ENCODE peak calls at places on chromosomes 5 and 9, in seven cellular contexts. M is A549, C is transverse colon, W is IMR-90, F is lower leg skin, Q is sigmoid colon, D is tibial nerve. S is an unnamed sample.
A peak's percentile ranks its signal among the peaks of the same experiment; 100 is the strongest.

GRCh38 chr5:79990205-79990597 is 861 bp downstream of the MTX3 start:
- DNase-seq in F (no peak), D (no peak), M (no peak), W (peak; percentile 36), Q (no peak), C (no peak), S (no peak)

GRCh38 chr5:148998174-148998797 is 64.6 kb downstream of the SH3TC2 start:
- DNase-seq in W (peak; percentile 75), C (no peak), M (peak; percentile 35), Q (no peak), D (peak; percentile 82), F (peak; percentile 68), S (no peak)

GRCh38 chr5:167869125-167869524 is 422.3 kb upstream of the WWC1 start:
- DNase-seq in M (no peak), Q (no peak), W (no peak), C (no peak), D (no peak), F (no peak), S (no peak)

GRCh38 chr9:5953743-5954707 is 61.4 kb downstream of the RANBP6 start:
- DNase-seq in W (peak; percentile 25), D (no peak), M (no peak), F (no peak), C (no peak), Q (no peak), S (no peak)

GRCh38 chr5:136811086-136811485 is 445.7 kb upstream of the TRPC7 start:
- DNase-seq in M (no peak), D (no peak), F (no peak), C (no peak), Q (no peak), W (peak; percentile 21), S (no peak)

GRCh38 chr5:134136221-134136631 is 21.7 kb downstream of the TCF7 start:
- DNase-seq in C (peak; percentile 3), W (no peak), D (no peak), F (no peak), M (no peak), Q (peak; percentile 49), S (peak; percentile 1)

GRCh38 chr5:139105621-139106071 is 92.5 kb downstream of the SIL1 start:
- DNase-seq in M (no peak), D (no peak), Q (no peak), W (no peak), F (no peak), C (no peak), S (peak; percentile 77)

GRCh38 chr9:91364702-91365101 is 3.0 kb upstream of the AUH start:
- DNase-seq in M (no peak), D (no peak), C (no peak), F (no peak), W (no peak), Q (no peak), S (no peak)

GRCh38 chr5:89037090-89037489 is 154.1 kb upstream of the MEF2C start:
- DNase-seq in C (no peak), D (no peak), Q (no peak), F (peak; percentile 16), W (peak; percentile 51), M (no peak), S (no peak)

GRCh38 chr9:135098400-135099105 is 11.1 kb downstream of the OLFM1 start:
- DNase-seq in Q (no peak), F (no peak), W (no peak), C (no peak), M (no peak), D (no peak), S (peak; percentile 38)

GRCh38 chr5:72392326-72392733 is 72.2 kb downstream of the PTCD2 start:
- DNase-seq in W (peak; percentile 46), Q (no peak), M (no peak), D (no peak), C (no peak), F (no peak), S (peak; percentile 3)

GRCh38 chr9:128159784-128160602 is at the start of gene BBLN:
- DNase-seq in C (peak; percentile 97), D (peak; percentile 91), M (peak; percentile 95), F (peak; percentile 92), Q (peak; percentile 98), W (peak; percentile 85), S (peak; percentile 92)
- TF ChIP-seq POLR2A in C (peak; percentile 70), D (peak; percentile 44), M (peak; percentile 69), F (no peak), Q (no peak), W (peak; percentile 72), S (no peak)

DNA sequence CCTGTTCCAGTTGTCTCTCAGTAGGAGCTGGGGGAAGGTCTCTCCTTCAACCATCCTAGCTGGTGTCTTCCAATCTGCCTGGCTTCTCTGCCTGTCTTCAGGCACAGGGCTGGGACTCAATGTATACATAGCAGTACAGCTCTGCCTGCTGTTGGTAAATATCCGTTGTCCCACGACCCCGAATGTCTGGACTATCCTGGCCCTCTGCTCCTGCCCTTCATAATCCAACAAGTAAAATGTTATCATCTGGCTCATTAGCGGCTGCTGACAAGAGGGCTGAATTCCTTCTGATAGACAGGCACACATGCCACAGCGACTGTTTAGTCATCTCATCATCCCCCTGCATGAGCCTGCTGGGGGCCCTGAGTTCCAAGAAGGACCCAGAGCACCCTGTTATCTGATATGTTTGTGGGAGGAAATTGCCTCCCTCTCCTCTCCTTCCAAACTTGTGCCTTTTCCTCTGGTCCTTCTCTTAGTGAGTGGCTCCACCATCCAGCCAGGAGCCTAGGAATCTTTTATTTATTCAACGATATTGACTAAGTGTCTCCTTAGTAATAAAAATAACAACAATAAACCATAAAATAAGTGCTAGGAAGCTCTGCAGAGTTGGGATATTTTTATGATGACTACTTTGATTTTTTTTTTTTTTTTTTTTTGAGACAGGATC is 29.5 kb upstream of the TGFBR1 start:
- DNase-seq in Q (no peak), C (no peak), W (peak; percentile 60), F (no peak), M (no peak), D (no peak), S (no peak)
- TF ChIP-seq POLR2A in Q (no peak), C (no peak), W (peak; percentile 29), F (no peak), M (no peak), D (no peak), S (no peak)

DNA sequence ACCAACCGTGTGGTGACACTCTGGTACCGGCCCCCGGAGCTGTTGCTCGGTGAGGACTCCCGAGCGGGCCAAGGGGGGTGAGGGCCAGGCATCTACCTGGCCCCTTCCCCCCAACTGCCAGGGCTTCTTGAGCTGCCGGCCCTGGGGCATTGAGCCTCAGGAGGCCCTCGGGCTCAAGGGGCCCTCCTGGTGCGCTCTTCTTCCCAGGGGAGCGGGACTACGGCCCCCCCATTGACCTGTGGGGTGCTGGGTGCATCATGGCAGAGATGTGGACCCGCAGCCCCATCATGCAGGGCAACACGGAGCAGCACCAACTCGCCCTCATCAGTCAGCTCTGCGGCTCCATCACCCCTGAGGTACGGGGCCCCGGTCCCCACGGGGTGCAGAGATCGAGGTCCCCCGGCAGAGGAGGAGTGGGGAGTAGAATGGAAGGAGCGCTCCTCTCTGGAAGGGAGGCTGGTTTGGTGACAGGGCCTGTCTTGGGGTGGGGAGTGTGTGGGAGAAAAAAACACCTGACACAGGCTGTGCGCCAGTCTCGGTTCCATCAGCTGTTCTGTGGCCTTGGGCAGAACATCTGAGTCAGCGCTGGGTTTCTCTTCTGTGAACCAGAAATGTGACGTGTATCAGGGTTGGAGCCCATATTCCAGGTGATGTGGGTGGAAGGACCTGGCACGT is 2.6 kb downstream of the CDK9 start:
- DNase-seq in M (no peak), Q (no peak), F (no peak), D (no peak), C (no peak), W (no peak), S (no peak)
- TF ChIP-seq POLR2A in M (no peak), Q (no peak), F (no peak), D (no peak), C (no peak), W (no peak), S (no peak)

GRCh38 chr5:141650851-141651727 is at the start of gene FCHSD1:
- DNase-seq in C (peak; percentile 94), F (peak; percentile 82), Q (peak; percentile 95), M (peak; percentile 98), W (peak; percentile 75), D (peak; percentile 88), S (peak; percentile 84)
- TF ChIP-seq POLR2A in C (peak; percentile 36), F (no peak), Q (no peak), M (peak; percentile 59), W (peak; percentile 62), D (peak; percentile 17), S (no peak)

GRCh38 chr9:19162956-19163355 is 35.7 kb upstream of the PLIN2 start:
- DNase-seq in Q (peak; percentile 73), F (peak; percentile 57), C (no peak), W (no peak), D (no peak), M (no peak), S (no peak)

GRCh38 chr9:19156805-19157204 is 29.5 kb upstream of the PLIN2 start:
- DNase-seq in W (no peak), Q (peak; percentile 68), F (peak; percentile 55), D (no peak), M (no peak), C (no peak), S (no peak)

GRCh38 chr9:19162026-19162366 is 34.7 kb upstream of the PLIN2 start:
- DNase-seq in F (no peak), Q (no peak), W (no peak), C (no peak), M (no peak), D (no peak), S (no peak)

GRCh38 chr9:19160085-19160484 is 32.8 kb upstream of the PLIN2 start:
- DNase-seq in F (no peak), M (no peak), W (no peak), C (no peak), Q (no peak), D (no peak), S (no peak)

GRCh38 chr9:19161257-19162025 is 34.1 kb upstream of the PLIN2 start:
- DNase-seq in D (peak; percentile 85), F (peak; percentile 93), C (peak; percentile 69), W (peak; percentile 99), Q (peak; percentile 89), M (peak; percentile 69), S (peak; percentile 16)
- TF ChIP-seq POLR2A in D (no peak), F (no peak), C (no peak), W (no peak), Q (no peak), M (no peak), S (no peak)

GRCh38 chr9:115202181-115202580 is 84.2 kb upstream of the TNC start:
- DNase-seq in M (no peak), F (no peak), D (no peak), C (no peak), W (no peak), Q (no peak), S (no peak)
- TF ChIP-seq POLR2A in M (no peak), F (no peak), D (no peak), C (no peak), W (no peak), Q (no peak), S (no peak)

GRCh38 chr5:96935556-96936430 is at the start of gene LNPEP:
- DNase-seq in M (peak; percentile 73), W (peak; percentile 97), C (peak; percentile 98), D (peak; percentile 91), Q (peak; percentile 98), F (peak; percentile 96), S (peak; percentile 98)
- TF ChIP-seq POLR2A in M (peak; percentile 61), W (no peak), C (peak; percentile 82), D (peak; percentile 63), Q (peak; percentile 73), F (no peak), S (peak; percentile 87)

GRCh38 chr5:177427919-177428573 is 1.6 kb downstream of the GRK6 start:
- DNase-seq in F (peak; percentile 15), W (no peak), Q (no peak), M (no peak), D (no peak), C (peak; percentile 52), S (no peak)
- TF ChIP-seq POLR2A in F (no peak), W (no peak), Q (no peak), M (no peak), D (no peak), C (no peak), S (no peak)

S was measured in thyroid gland.